ENCODE peak calls at places on chromosomes 4 and X, in eight cellular contexts. A is iPS-NIHi11; Q is B cell; N is CD8-positive, alpha-beta T cell; U is LoVo; Y is HEK293T; K is activated CD4-positive, alpha-beta T cell treated with anti-CD3 and anti-CD28 coated beads, Interleukin-2, amount 10 ng/mL, durations not matched to agents 7 days and 5 days; R is SHP77 treated with DMSO at 0.1 percent for 48 hours. P is an unnamed sample.

GRCh38 chr4:114015444-114015899 is 36.0 kb upstream of the ARSJ start:
- DNase-seq in A (no peak), Q (no peak), N (no peak), U (peak; percentile 61), Y (no peak), K (no peak), R (no peak), P (peak; percentile 78)

GRCh38 chr4:6594826-6595355 is 19.9 kb downstream of the MAN2B2 start:
- DNase-seq in A (no peak), Q (no peak), N (no peak), U (no peak), Y (no peak), K (no peak), R (no peak), P (no peak)

GRCh38 chrX:39688576-39689373 is 409.0 kb downstream of the BCOR start:
- DNase-seq in A (peak; percentile 80), Q (peak; percentile 54), N (no peak), U (peak; percentile 37), Y (peak; percentile 61), K (peak; percentile 6), R (no peak), P (no peak)

GRCh38 chrX:155612312-155613224 is at the start of gene TMLHE:
- DNase-seq in A (peak; percentile 69), Q (peak; percentile 49), N (peak; percentile 74), U (peak; percentile 59), Y (peak; percentile 76), K (peak; percentile 60), R (peak; percentile 27), P (peak; percentile 19)

GRCh38 chr4:3440979-3441500 is 728 bp upstream of the HGFAC start:
- DNase-seq in A (no peak), Q (no peak), N (no peak), U (no peak), Y (no peak), K (no peak), R (no peak), P (no peak)

GRCh38 chrX:154370300-154370881 is 4.0 kb downstream of the FLNA start:
- DNase-seq in A (no peak), Q (peak; percentile 57), N (no peak), U (no peak), Y (no peak), K (no peak), R (no peak), P (no peak)

GRCh38 chr4:4386736-4387392 is at the start of gene NSG1:
- DNase-seq in A (peak; percentile 73), Q (no peak), N (peak; percentile 68), U (no peak), Y (peak; percentile 69), K (peak; percentile 52), R (no peak), P (no peak)

GRCh38 chr4:76622126-76622525 is 187.1 kb downstream of the SHROOM3 start:
- DNase-seq in A (no peak), Q (no peak), N (no peak), U (no peak), Y (no peak), K (no peak), R (no peak), P (no peak)

GRCh38 chr4:88854481-88854880 is 156.9 kb upstream of the NAP1L5 start:
- DNase-seq in A (no peak), Q (no peak), N (no peak), U (no peak), Y (no peak), K (no peak), R (no peak), P (no peak)

GRCh38 chrX:110442631-110443030 is 84.0 kb downstream of the RTL9 start:
- DNase-seq in A (peak; percentile 68), Q (no peak), N (no peak), U (peak; percentile 9), Y (peak; percentile 70), K (no peak), R (no peak), P (no peak)

GRCh38 chrX:2691543-2692220 is 587 bp downstream of the CD99 start:
- DNase-seq in A (no peak), Q (peak; percentile 41), N (no peak), U (no peak), Y (no peak), K (peak; percentile 30), R (no peak), P (no peak)

GRCh38 chrX:154123241-154124219 is 20.5 kb upstream of the OPN1LW start:
- DNase-seq in A (no peak), Q (no peak), N (no peak), U (peak; percentile 42), Y (no peak), K (peak; percentile 62), R (no peak), P (no peak)

GRCh38 chr4:130203571-130203970 is 1107.6 kb downstream of the C4orf33 start:
- DNase-seq in A (no peak), Q (no peak), N (no peak), U (no peak), Y (no peak), K (no peak), R (no peak), P (no peak)

GRCh38 chr4:165563851-165564250 is 185.0 kb downstream of the CPE start:
- DNase-seq in A (no peak), Q (no peak), N (no peak), U (no peak), Y (no peak), K (no peak), R (no peak), P (peak; percentile 31)

GRCh38 chr4:94911141-94911540 is 153.4 kb downstream of the BMPR1B start:
- DNase-seq in A (no peak), Q (no peak), N (no peak), U (no peak), Y (no peak), K (no peak), R (no peak), P (no peak)

GRCh38 chrX:21658746-21659145 is 616 bp upstream of the KLHL34 start:
- DNase-seq in A (peak; percentile 37), Q (no peak), N (no peak), U (no peak), Y (no peak), K (no peak), R (no peak), P (no peak)

GRCh38 chr4:8725071-8725841 is 132.7 kb downstream of the CPZ start:
- DNase-seq in A (peak; percentile 20), Q (no peak), N (no peak), U (no peak), Y (no peak), K (no peak), R (no peak), P (no peak)

GRCh38 chrX:154775611-154776349 is 13.1 kb downstream of the DKC1 start:
- DNase-seq in A (peak; percentile 28), Q (no peak), N (no peak), U (no peak), Y (no peak), K (no peak), R (no peak), P (no peak)

GRCh38 chrX:16826207-16826606 is 39.9 kb downstream of the TXLNG start:
- DNase-seq in A (no peak), Q (no peak), N (no peak), U (peak; percentile 4), Y (peak; percentile 32), K (peak; percentile 18), R (peak; percentile 14), P (no peak)

GRCh38 chr4:3685081-3685645 is 81.0 kb upstream of the ADRA2C start:
- DNase-seq in A (no peak), Q (no peak), N (no peak), U (no peak), Y (no peak), K (no peak), R (no peak), P (no peak)

P was measured in HCT116.